ENCODE peak calls at places on chromosomes 3 and 15, in four cellular contexts. W is endothelial cell of umbilical vein, J is suprapubic skin, K is PC-3. Z is an unnamed sample.

GRCh38 chr15:63109498-63110290 is 12.0 kb upstream of the LACTB start:
- DNase-seq in W (no peak), J (no peak), K (no peak), Z (no peak)

GRCh38 chr15:71093089-71094024 is 21.9 kb upstream of the THSD4 start:
- DNase-seq in J (no peak), K (peak; percentile 89), W (no peak), Z (peak; percentile 56)

GRCh38 chr3:149781216-149781615 is 11.1 kb downstream of the ANKUB1 start:
- DNase-seq in W (peak; percentile 66), J (no peak), K (no peak), Z (no peak)

GRCh38 chr15:44726136-44726535 is 10.2 kb upstream of the TRIM69 start:
- DNase-seq in K (no peak), J (no peak), W (peak; percentile 31), Z (no peak)

GRCh38 chr3:195908439-195909293 is at the start of gene TNK2:
- DNase-seq in K (peak; percentile 16), J (no peak), W (no peak), Z (peak; percentile 62)

GRCh38 chr3:72310028-72310987 is 525.4 kb upstream of the PROK2 start:
- DNase-seq in W (peak; percentile 97), K (peak; percentile 31), J (no peak), Z (peak; percentile 73)

GRCh38 chr3:133404925-133405324 is 5.1 kb downstream of the BFSP2 start:
- DNase-seq in J (peak; percentile 24), K (no peak), W (no peak), Z (no peak)

GRCh38 chr3:81782585-81782984 is 21.1 kb upstream of the GBE1 start:
- DNase-seq in W (no peak), J (no peak), K (no peak), Z (no peak)

GRCh38 chr3:123419850-123420292 is 29.0 kb downstream of the ADCY5 start:
- DNase-seq in K (no peak), J (no peak), W (no peak), Z (no peak)

GRCh38 chr15:85579957-85580694 is 199.7 kb downstream of the AKAP13 start:
- DNase-seq in J (no peak), K (no peak), W (no peak), Z (no peak)

GRCh38 chr3:53114011-53114400 is 16.2 kb downstream of the RFT1 start:
- DNase-seq in J (peak; percentile 89), W (peak; percentile 74), K (peak; percentile 90), Z (peak; percentile 95)

GRCh38 chr3:25618043-25618442 is 46.7 kb downstream of the TOP2B start:
- DNase-seq in J (no peak), W (no peak), K (peak; percentile 41), Z (no peak)

GRCh38 chr15:76057332-76058000 is 2.3 kb upstream of the TMEM266 start:
- DNase-seq in K (peak; percentile 66), W (peak; percentile 49), J (no peak), Z (peak; percentile 79)

GRCh38 chr15:41957021-41957897 is 15.1 kb downstream of the EHD4 start:
- DNase-seq in W (peak; percentile 85), K (no peak), J (no peak), Z (no peak)

GRCh38 chr3:183930069-183930468 is 45.4 kb upstream of the PARL start:
- DNase-seq in W (no peak), K (no peak), J (no peak), Z (no peak)

GRCh38 chr15:46548989-46549388 is 914.2 kb downstream of the SQOR start:
- DNase-seq in K (no peak), W (no peak), J (no peak), Z (no peak)

GRCh38 chr3:9168230-9168629 is 81.2 kb downstream of the SRGAP3 start:
- DNase-seq in K (no peak), J (no peak), W (no peak), Z (no peak)

GRCh38 chr3:133927543-133928066 is 31.9 kb upstream of the RAB6B start:
- DNase-seq in K (peak; percentile 19), J (no peak), W (peak; percentile 37), Z (peak; percentile 87)

GRCh38 chr3:124217542-124217941 is 225.6 kb upstream of the ROPN1 start:
- DNase-seq in J (no peak), K (peak; percentile 84), W (peak; percentile 64), Z (peak; percentile 83)

GRCh38 chr15:73996939-73997338 is 2.4 kb downstream of the PML start:
- DNase-seq in K (no peak), J (peak; percentile 28), W (peak; percentile 85), Z (peak; percentile 49)

GRCh38 chr3:134345202-134345601 is 29.0 kb downstream of the AMOTL2 start:
- DNase-seq in K (no peak), J (peak; percentile 50), W (no peak), Z (no peak)

GRCh38 chr3:170749185-170749584 is 120.8 kb downstream of the RPL22L1 start:
- DNase-seq in W (no peak), K (no peak), J (no peak), Z (no peak)
- H3K4me1 ChIP-seq in W (peaks cover 85% of the 10 kb centered on the region), K (peaks cover 70% of the 10 kb centered on the region), J (peaks cover 39% of the 10 kb centered on the region), Z (peaks cover 60% of the 10 kb centered on the region)

DNA sequence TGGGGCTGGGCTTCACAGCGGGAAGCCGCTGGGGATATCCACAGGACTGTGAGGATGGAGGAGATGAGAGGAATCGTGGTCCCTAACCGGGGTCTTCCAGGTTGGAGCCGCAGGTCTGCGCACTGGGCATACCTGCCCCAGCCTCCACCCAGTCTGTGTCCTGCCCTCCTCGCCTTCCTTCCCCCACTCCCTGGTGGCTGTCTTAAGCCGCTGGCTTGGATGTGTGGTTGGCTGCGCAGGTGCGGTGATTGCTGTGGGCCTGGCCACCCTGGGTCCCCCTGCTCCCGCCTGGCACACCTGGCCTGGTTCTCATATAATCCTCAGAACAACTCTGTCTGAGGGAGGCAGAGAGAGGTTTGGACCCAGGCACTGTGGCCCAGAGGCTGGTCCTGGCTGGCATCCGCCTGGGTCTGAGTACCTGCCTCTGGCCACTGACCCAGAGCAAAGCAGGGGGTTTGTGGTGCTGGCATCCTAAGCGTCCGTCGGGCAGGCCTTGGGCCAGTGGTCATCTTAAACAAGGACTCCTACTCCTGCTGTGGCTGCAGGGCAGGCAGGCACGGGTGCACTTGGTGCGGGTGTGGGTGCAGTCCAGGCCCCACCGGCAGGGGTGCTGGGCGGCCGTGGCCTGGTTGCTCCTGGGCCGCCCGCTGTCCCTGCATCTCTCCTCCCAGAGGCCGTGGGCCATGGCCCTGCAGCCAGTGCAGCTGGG is 18.7 kb downstream of the PLXNA1 start:
- DNase-seq in W (no peak), J (no peak), K (no peak), Z (no peak)
- H3K4me1 ChIP-seq in W (peaks cover 11% of the 10 kb centered on the region), J (peaks cover 67% of the 10 kb centered on the region), K (peaks cover 10% of the 10 kb centered on the region), Z (peaks cover 27% of the 10 kb centered on the region)

DNA sequence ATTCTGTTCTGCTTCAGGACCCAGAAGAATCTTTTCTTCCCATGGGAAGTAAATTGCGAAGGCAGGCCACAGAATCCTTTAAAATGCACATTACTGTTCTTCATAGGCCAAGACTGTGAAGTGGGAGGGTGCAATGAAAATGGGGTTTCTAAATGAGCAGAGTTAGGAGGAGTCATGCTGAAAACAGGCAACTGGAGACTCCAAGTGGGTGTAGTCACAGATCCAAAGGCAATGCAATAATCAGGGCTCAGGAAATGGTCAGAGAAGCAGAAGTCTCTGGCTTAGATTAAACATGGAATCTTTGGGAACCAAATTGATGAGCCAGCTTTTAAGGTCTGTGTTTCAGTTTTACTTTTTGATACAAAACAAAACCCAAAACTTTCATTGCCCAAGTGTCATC is 37.6 kb downstream of the HHLA2 start:
- DNase-seq in K (no peak), W (no peak), J (no peak), Z (no peak)
- H3K4me1 ChIP-seq in K (no peaks in the 10 kb centered on the region), W (no peaks in the 10 kb centered on the region), J (no peaks in the 10 kb centered on the region), Z (no peaks in the 10 kb centered on the region)

DNA sequence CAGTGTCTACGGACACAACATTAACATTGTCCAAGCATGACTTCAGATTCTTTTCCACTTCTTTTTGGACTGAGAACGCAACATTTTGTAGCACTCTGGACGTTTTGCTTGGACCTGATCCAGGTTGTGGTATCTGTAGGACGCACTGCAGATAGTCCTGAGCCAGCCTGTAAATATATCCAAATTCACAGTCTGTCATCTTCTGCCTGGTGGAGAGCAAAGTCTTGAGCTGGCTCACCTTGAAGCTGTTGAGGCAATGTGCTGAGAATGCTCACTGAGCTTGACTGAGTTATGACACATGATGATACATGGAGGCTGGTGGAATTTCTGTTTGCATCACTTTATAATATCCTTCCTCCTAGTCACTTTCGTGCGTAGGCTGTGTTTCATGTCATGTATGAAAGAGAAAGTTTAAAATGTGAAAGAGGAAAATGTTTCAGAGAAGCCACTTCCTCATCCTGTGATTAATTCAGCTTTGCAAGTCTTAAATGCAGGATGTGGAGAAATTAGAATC is at the start of gene BCL2A1:
- DNase-seq in J (no peak), K (peak; percentile 88), W (peak; percentile 56), Z (peak; percentile 79)
- H3K4me1 ChIP-seq in J (no peaks in the 10 kb centered on the region), K (peaks cover 28% of the 10 kb centered on the region), W (no peaks in the 10 kb centered on the region), Z (no peaks in the 10 kb centered on the region)

DNA sequence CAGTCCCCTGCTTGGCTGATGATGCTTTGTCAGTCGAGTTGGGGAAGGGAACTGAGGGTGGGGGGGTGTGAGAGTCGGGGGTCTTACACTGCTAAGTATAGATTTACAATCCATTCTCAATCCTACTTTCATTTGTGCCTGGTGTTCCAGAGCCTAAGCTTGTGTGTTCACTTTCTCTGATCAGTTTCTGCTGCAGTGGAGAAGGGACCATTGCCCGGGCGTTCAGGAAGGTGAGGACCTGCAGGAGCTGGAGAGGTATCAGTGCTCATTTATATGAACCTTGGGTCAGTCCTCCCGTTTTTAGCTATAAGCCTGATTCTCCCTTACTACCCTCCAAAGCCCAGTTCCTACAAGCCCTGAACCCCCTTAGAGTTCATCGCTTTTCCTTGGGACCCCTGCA is 41.0 kb upstream of the TRAK1 start:
- DNase-seq in J (peak; percentile 43), W (no peak), K (no peak), Z (no peak)
- H3K4me1 ChIP-seq in J (peaks cover 45% of the 10 kb centered on the region), W (peaks cover 29% of the 10 kb centered on the region), K (no peaks in the 10 kb centered on the region), Z (peaks cover 36% of the 10 kb centered on the region)

GRCh38 chr15:40338921-40339620 is 1.7 kb downstream of the CCDC9B start:
- DNase-seq in W (peak; percentile 19), J (no peak), K (peak; percentile 99), Z (peak; percentile 86)
- H3K4me1 ChIP-seq in W (peaks cover 67% of the 10 kb centered on the region), J (peaks cover 83% of the 10 kb centered on the region), K (peaks cover 75% of the 10 kb centered on the region), Z (peaks cover 76% of the 10 kb centered on the region)

GRCh38 chr3:61570813-61571212 is 9.4 kb downstream of the PTPRG start:
- DNase-seq in K (no peak), W (no peak), J (no peak), Z (no peak)
- H3K4me1 ChIP-seq in K (no peaks in the 10 kb centered on the region), W (no peaks in the 10 kb centered on the region), J (no peaks in the 10 kb centered on the region), Z (peaks cover 65% of the 10 kb centered on the region)

GRCh38 chr3:188154758-188155574 is 1.0 kb downstream of the LPP start:
- DNase-seq in J (no peak), K (no peak), W (no peak), Z (peak; percentile 43)

GRCh38 chr3:188153949-188154757 is at the start of gene LPP:
- DNase-seq in W (peak; percentile 45), J (peak; percentile 90), K (peak; percentile 58), Z (no peak)

GRCh38 chr3:188157971-188158370 is 4.0 kb downstream of the LPP start:
- DNase-seq in K (no peak), J (no peak), W (no peak), Z (no peak)

GRCh38 chr3:188157407-188157806 is 3.5 kb downstream of the LPP start:
- DNase-seq in W (no peak), J (no peak), K (no peak), Z (no peak)

GRCh38 chr3:188156051-188156450 is 2.1 kb downstream of the LPP start:
- DNase-seq in J (no peak), W (no peak), K (no peak), Z (no peak)
- H3K4me1 ChIP-seq in J (peaks cover 57% of the 10 kb centered on the region), W (peaks cover 20% of the 10 kb centered on the region), K (peaks cover 29% of the 10 kb centered on the region), Z (peaks cover 22% of the 10 kb centered on the region)